ENCODE peak calls at places on chromosomes 12 and 14, in eight cellular contexts. C is stimulated activated CD8-positive, alpha-beta memory T cell treated with anti-CD3 and anti-CD28 coated beads, Interleukin-4, amount 100 ng/mL, for 48 hours; W is NCI-H1417 treated with DMSO at 0.1 percent for 48 hours; R is HuH-7; J is OCI-LY7; L is HT1080; H is sciatic nerve; A is AG09319. U is an unnamed sample.

GRCh38 chr12:6950944-6951540 is at the start of gene PTPN6:
- DNase-seq in C (peak), W (no peak), R (no peak), J (peak), L (no peak), H (peak), A (no peak), U (no peak)

GRCh38 chr12:94874986-94875312 is 128.5 kb downstream of the NDUFA12 start:
- DNase-seq in C (no peak), W (no peak), R (no peak), J (no peak), L (no peak), H (no peak), A (no peak), U (no peak)

GRCh38 chr14:61460853-61461611 is 139.7 kb downstream of the PRKCH start:
- DNase-seq in C (peak), W (no peak), R (no peak), J (no peak), L (peak), H (no peak), A (no peak), U (peak)

GRCh38 chr12:75650989-75651695 is 139.7 kb upstream of the KRR1 start:
- DNase-seq in C (no peak), W (no peak), R (no peak), J (no peak), L (no peak), H (no peak), A (no peak), U (no peak)

GRCh38 chr14:75333523-75334190 is 55.0 kb downstream of the FOS start:
- DNase-seq in C (peak), W (no peak), R (no peak), J (no peak), L (no peak), H (peak), A (no peak), U (no peak)

GRCh38 chr12:75705749-75706719 is 194.6 kb upstream of the KRR1 start:
- DNase-seq in C (no peak), W (no peak), R (no peak), J (no peak), L (peak), H (peak), A (peak), U (no peak)

GRCh38 chr14:56156096-56156495 is 37.9 kb downstream of the PELI2 start:
- DNase-seq in C (no peak), W (no peak), R (no peak), J (no peak), L (no peak), H (no peak), A (no peak), U (no peak)

GRCh38 chr12:57822392-57823130 is 4.0 kb upstream of the AVIL start:
- DNase-seq in C (no peak), W (no peak), R (no peak), J (no peak), L (no peak), H (no peak), A (no peak), U (no peak)

GRCh38 chr12:9064201-9064814 is 51.4 kb downstream of the A2M start:
- DNase-seq in C (peak), W (no peak), R (peak), J (no peak), L (peak), H (peak), A (no peak), U (peak)

GRCh38 chr12:51349026-51349425 is 2.5 kb upstream of the CELA1 start:
- DNase-seq in C (no peak), W (no peak), R (no peak), J (no peak), L (no peak), H (no peak), A (no peak), U (no peak)

GRCh38 chr12:92503977-92504966 is 198.5 kb upstream of the PLEKHG7 start:
- DNase-seq in C (no peak), W (no peak), R (no peak), J (no peak), L (no peak), H (peak), A (no peak), U (peak)

GRCh38 chr14:90836692-90837063 is 20.4 kb upstream of the TTC7B start:
- DNase-seq in C (peak), W (no peak), R (no peak), J (no peak), L (no peak), H (no peak), A (no peak), U (no peak)

GRCh38 chr12:32603858-32604257 is 75.2 kb upstream of the DNM1L start:
- DNase-seq in C (peak), W (no peak), R (no peak), J (no peak), L (peak), H (no peak), A (peak), U (no peak)

GRCh38 chr12:22518067-22518719 is 26.1 kb downstream of the C2CD5 start:
- DNase-seq in C (no peak), W (peak), R (no peak), J (no peak), L (no peak), H (no peak), A (no peak), U (no peak)

GRCh38 chr12:65673732-65674131 is 150.6 kb upstream of the HMGA2 start:
- DNase-seq in C (no peak), W (no peak), R (no peak), J (no peak), L (no peak), H (no peak), A (no peak), U (no peak)

GRCh38 chr14:68317239-68317638 is 475.6 kb downstream of the ZFP36L1 start:
- DNase-seq in C (no peak), W (no peak), R (no peak), J (no peak), L (no peak), H (no peak), A (no peak), U (no peak)

GRCh38 chr14:106840258-106840657 is 1313.9 kb downstream of the TMEM121 start:
- DNase-seq in C (no peak), W (no peak), R (no peak), J (peak), L (no peak), H (no peak), A (no peak), U (no peak)

GRCh38 chr14:23154876-23155587 is 28.4 kb downstream of the SLC7A8 start:
- DNase-seq in C (no peak), W (no peak), R (no peak), J (no peak), L (peak), H (peak), A (peak), U (no peak)

GRCh38 chr12:127398026-127398715 is 868.8 kb upstream of the TMEM132C start:
- DNase-seq in C (no peak), W (no peak), R (no peak), J (no peak), L (peak), H (no peak), A (no peak), U (no peak)

GRCh38 chr12:106897082-106897481 is 58.6 kb upstream of the TMEM263 start:
- DNase-seq in C (no peak), W (no peak), R (no peak), J (no peak), L (peak), H (no peak), A (no peak), U (peak)

GRCh38 chr12:11697670-11698387 is 48.4 kb downstream of the ETV6 start:
- DNase-seq in C (no peak), W (no peak), R (no peak), J (no peak), L (peak), H (no peak), A (no peak), U (no peak)

GRCh38 chr12:20695232-20695631 is at the start of gene SLCO1C1:
- DNase-seq in C (no peak), W (no peak), R (no peak), J (no peak), L (no peak), H (no peak), A (no peak), U (no peak)

GRCh38 chr14:73567951-73568885 is 795 bp upstream of the ACOT2 start:
- DNase-seq in C (peak), W (no peak), R (no peak), J (no peak), L (no peak), H (no peak), A (no peak), U (peak)

GRCh38 chr12:109597414-109597794 is 23.8 kb downstream of the MVK start:
- DNase-seq in C (no peak), W (no peak), R (no peak), J (no peak), L (no peak), H (no peak), A (no peak), U (no peak)

GRCh38 chr14:54175298-54175942 is 218.8 kb upstream of the BMP4 start:
- DNase-seq in C (peak), W (peak), R (peak), J (peak), L (peak), H (peak), A (no peak), U (peak)

GRCh38 chr12:56079729-56080555 is at the start of gene ERBB3:
- DNase-seq in C (peak), W (no peak), R (peak), J (peak), L (peak), H (peak), A (peak), U (peak)